ENCODE peak calls at places on chromosome 5, in four cellular contexts. One of them, this sample, is unnamed.

GRCh38 chr5:180607861-180608571 is 16.7 kb upstream of the SCGB3A1 start:
- DNase-seq in brain pericyte: no peak
- DNase-seq in HFFc6: no peak
- DNase-seq in activated B cell treated with CpG ODN at 0.5 μM for 24 hours: no peak
- DNase-seq in this sample: no peak

GRCh38 chr5:38193015-38193581 is 65.3 kb upstream of the EGFLAM start:
- DNase-seq in activated B cell treated with CpG ODN at 0.5 μM for 24 hours: peak; percentile 21
- DNase-seq in HFFc6: peak; percentile 46
- DNase-seq in brain pericyte: peak; percentile 17
- DNase-seq in this sample: peak; percentile 27

GRCh38 chr5:143217065-143217803 is 186.3 kb downstream of the NR3C1 start:
- DNase-seq in HFFc6: no peak
- DNase-seq in brain pericyte: no peak
- DNase-seq in activated B cell treated with CpG ODN at 0.5 μM for 24 hours: no peak
- DNase-seq in this sample: no peak

GRCh38 chr5:11398728-11399127 is 505.5 kb downstream of the CTNND2 start:
- DNase-seq in brain pericyte: no peak
- DNase-seq in HFFc6: no peak
- DNase-seq in activated B cell treated with CpG ODN at 0.5 μM for 24 hours: no peak
- DNase-seq in this sample: no peak

GRCh38 chr5:14125262-14125661 is 17.9 kb upstream of the TRIO start:
- DNase-seq in activated B cell treated with CpG ODN at 0.5 μM for 24 hours: no peak
- DNase-seq in HFFc6: no peak
- DNase-seq in brain pericyte: no peak
- DNase-seq in this sample: no peak

GRCh38 chr5:146042628-146043279 is 62.6 kb downstream of the PLAC8L1 start:
- DNase-seq in HFFc6: peak; percentile 40
- DNase-seq in activated B cell treated with CpG ODN at 0.5 μM for 24 hours: no peak
- DNase-seq in brain pericyte: no peak
- DNase-seq in this sample: no peak

GRCh38 chr5:91642592-91642991 is 259.5 kb upstream of the ARRDC3 start:
- DNase-seq in activated B cell treated with CpG ODN at 0.5 μM for 24 hours: no peak
- DNase-seq in HFFc6: no peak
- DNase-seq in brain pericyte: no peak
- DNase-seq in this sample: no peak

GRCh38 chr5:22908129-22908528 is 55.0 kb upstream of the CDH12 start:
- DNase-seq in activated B cell treated with CpG ODN at 0.5 μM for 24 hours: no peak
- DNase-seq in brain pericyte: no peak
- DNase-seq in HFFc6: no peak
- DNase-seq in this sample: no peak

GRCh38 chr5:56369333-56369947 is 136.3 kb upstream of the ANKRD55 start:
- DNase-seq in HFFc6: no peak
- DNase-seq in brain pericyte: no peak
- DNase-seq in activated B cell treated with CpG ODN at 0.5 μM for 24 hours: no peak
- DNase-seq in this sample: no peak

GRCh38 chr5:44089419-44090125 is 299.6 kb downstream of the FGF10 start:
- DNase-seq in brain pericyte: no peak
- DNase-seq in activated B cell treated with CpG ODN at 0.5 μM for 24 hours: no peak
- DNase-seq in HFFc6: no peak
- DNase-seq in this sample: no peak

GRCh38 chr5:143922718-143923117 is 110.8 kb downstream of the HMHB1 start:
- DNase-seq in HFFc6: peak; percentile 66
- DNase-seq in activated B cell treated with CpG ODN at 0.5 μM for 24 hours: no peak
- DNase-seq in brain pericyte: no peak
- DNase-seq in this sample: no peak

GRCh38 chr5:148443998-148444397 is 60.2 kb downstream of the FBXO38 start:
- DNase-seq in activated B cell treated with CpG ODN at 0.5 μM for 24 hours: no peak
- DNase-seq in brain pericyte: peak; percentile 31
- DNase-seq in HFFc6: peak; percentile 58
- DNase-seq in this sample: peak; percentile 3

GRCh38 chr5:36934740-36935356 is 58.3 kb downstream of the NIPBL start:
- DNase-seq in HFFc6: no peak
- DNase-seq in activated B cell treated with CpG ODN at 0.5 μM for 24 hours: no peak
- DNase-seq in brain pericyte: no peak
- DNase-seq in this sample: no peak

GRCh38 chr5:35908814-35909213 is 29.6 kb downstream of the CAPSL start:
- DNase-seq in activated B cell treated with CpG ODN at 0.5 μM for 24 hours: no peak
- DNase-seq in HFFc6: no peak
- DNase-seq in brain pericyte: no peak
- DNase-seq in this sample: no peak

GRCh38 chr5:171387970-171388815 is 544 bp downstream of the NPM1 start:
- DNase-seq in activated B cell treated with CpG ODN at 0.5 μM for 24 hours: peak; percentile 70
- DNase-seq in brain pericyte: peak; percentile 36
- DNase-seq in HFFc6: peak; percentile 57
- DNase-seq in this sample: peak; percentile 68

GRCh38 chr5:8685704-8686103 is 816.8 kb downstream of the MTRR start:
- DNase-seq in activated B cell treated with CpG ODN at 0.5 μM for 24 hours: no peak
- DNase-seq in brain pericyte: no peak
- DNase-seq in HFFc6: no peak
- DNase-seq in this sample: no peak

GRCh38 chr5:76443399-76443798 is 40.3 kb downstream of the IQGAP2 start:
- DNase-seq in activated B cell treated with CpG ODN at 0.5 μM for 24 hours: no peak
- DNase-seq in brain pericyte: no peak
- DNase-seq in HFFc6: no peak
- DNase-seq in this sample: no peak

GRCh38 chr5:158033076-158033475 is 174.1 kb upstream of the CLINT1 start:
- DNase-seq in HFFc6: no peak
- DNase-seq in activated B cell treated with CpG ODN at 0.5 μM for 24 hours: no peak
- DNase-seq in brain pericyte: no peak
- DNase-seq in this sample: no peak

GRCh38 chr5:122077451-122078115 is 476 bp downstream of the LOX start:
- DNase-seq in brain pericyte: no peak
- DNase-seq in activated B cell treated with CpG ODN at 0.5 μM for 24 hours: no peak
- DNase-seq in HFFc6: no peak
- DNase-seq in this sample: no peak

GRCh38 chr5:142976861-142977260 is 206.7 kb downstream of the ARHGAP26 start:
- DNase-seq in activated B cell treated with CpG ODN at 0.5 μM for 24 hours: no peak
- DNase-seq in HFFc6: peak; percentile 17
- DNase-seq in brain pericyte: no peak
- DNase-seq in this sample: no peak

GRCh38 chr5:150022681-150023080 is 22.1 kb downstream of the HMGXB3 start:
- DNase-seq in brain pericyte: no peak
- DNase-seq in HFFc6: no peak
- DNase-seq in activated B cell treated with CpG ODN at 0.5 μM for 24 hours: no peak
- DNase-seq in this sample: no peak

GRCh38 chr5:157463621-157464407 is 3.8 kb downstream of the NIPAL4 start:
- DNase-seq in HFFc6: peak; percentile 62
- DNase-seq in brain pericyte: no peak
- DNase-seq in activated B cell treated with CpG ODN at 0.5 μM for 24 hours: no peak
- DNase-seq in this sample: no peak

GRCh38 chr5:77133061-77133758 is 46.1 kb upstream of the ZBED3 start:
- DNase-seq in HFFc6: peak; percentile 98
- DNase-seq in activated B cell treated with CpG ODN at 0.5 μM for 24 hours: no peak
- DNase-seq in brain pericyte: peak; percentile 94
- DNase-seq in this sample: no peak

GRCh38 chr5:24026288-24026687 is 518.9 kb downstream of the PRDM9 start:
- DNase-seq in brain pericyte: no peak
- DNase-seq in HFFc6: no peak
- DNase-seq in activated B cell treated with CpG ODN at 0.5 μM for 24 hours: no peak
- DNase-seq in this sample: no peak

GRCh38 chr5:15452780-15453179 is 47.2 kb upstream of the FBXL7 start:
- DNase-seq in HFFc6: no peak
- DNase-seq in activated B cell treated with CpG ODN at 0.5 μM for 24 hours: no peak
- DNase-seq in brain pericyte: no peak
- DNase-seq in this sample: no peak

GRCh38 chr5:9716838-9717281 is 86.7 kb upstream of the TAS2R1 start:
- DNase-seq in HFFc6: peak; percentile 94
- DNase-seq in activated B cell treated with CpG ODN at 0.5 μM for 24 hours: no peak
- DNase-seq in brain pericyte: no peak
- DNase-seq in this sample: no peak

GRCh38 chr5:57778528-57779175 is 296.0 kb upstream of the ACTBL2 start:
- DNase-seq in brain pericyte: no peak
- DNase-seq in HFFc6: no peak
- DNase-seq in activated B cell treated with CpG ODN at 0.5 μM for 24 hours: no peak
- DNase-seq in this sample: no peak

GRCh38 chr5:134420326-134420725 is 8.6 kb upstream of the CDKN2AIPNL start:
- DNase-seq in HFFc6: peak; percentile 25
- DNase-seq in brain pericyte: no peak
- DNase-seq in activated B cell treated with CpG ODN at 0.5 μM for 24 hours: no peak
- DNase-seq in this sample: no peak

GRCh38 chr5:141492168-141492885 is 3.4 kb downstream of the PCDHGC5 start:
- DNase-seq in activated B cell treated with CpG ODN at 0.5 μM for 24 hours: no peak
- DNase-seq in brain pericyte: no peak
- DNase-seq in HFFc6: no peak
- DNase-seq in this sample: no peak

GRCh38 chr5:163571755-163572154 is 66.3 kb downstream of the MAT2B start:
- DNase-seq in HFFc6: peak; percentile 86
- DNase-seq in brain pericyte: no peak
- DNase-seq in activated B cell treated with CpG ODN at 0.5 μM for 24 hours: no peak
- DNase-seq in this sample: no peak

GRCh38 chr5:178984145-178985072 is 10.7 kb downstream of the GRM6 start:
- DNase-seq in activated B cell treated with CpG ODN at 0.5 μM for 24 hours: no peak
- DNase-seq in brain pericyte: no peak
- DNase-seq in HFFc6: no peak
- DNase-seq in this sample: no peak

GRCh38 chr5:159518361-159518760 is 188.1 kb upstream of the IL12B start:
- DNase-seq in activated B cell treated with CpG ODN at 0.5 μM for 24 hours: no peak
- DNase-seq in brain pericyte: no peak
- DNase-seq in HFFc6: no peak
- DNase-seq in this sample: no peak

GRCh38 chr5:82332889-82333619 is 54.9 kb upstream of the RPS23 start:
- DNase-seq in brain pericyte: no peak
- DNase-seq in activated B cell treated with CpG ODN at 0.5 μM for 24 hours: no peak
- DNase-seq in HFFc6: peak; percentile 55
- DNase-seq in this sample: no peak

GRCh38 chr5:151495330-151495729 is 47.9 kb downstream of the SLC36A1 start:
- DNase-seq in activated B cell treated with CpG ODN at 0.5 μM for 24 hours: no peak
- DNase-seq in HFFc6: no peak
- DNase-seq in brain pericyte: no peak
- DNase-seq in this sample: no peak

GRCh38 chr5:168803541-168803940 is 224.4 kb upstream of the PANK3 start:
- DNase-seq in activated B cell treated with CpG ODN at 0.5 μM for 24 hours: no peak
- DNase-seq in brain pericyte: no peak
- DNase-seq in HFFc6: no peak
- DNase-seq in this sample: no peak

GRCh38 chr5:76337949-76338589 is 65.0 kb upstream of the IQGAP2 start:
- DNase-seq in activated B cell treated with CpG ODN at 0.5 μM for 24 hours: no peak
- DNase-seq in HFFc6: peak; percentile 68
- DNase-seq in brain pericyte: no peak
- DNase-seq in this sample: no peak

GRCh38 chr5:10634562-10634961 is 70.7 kb downstream of the ANKRD33B start:
- DNase-seq in brain pericyte: no peak
- DNase-seq in activated B cell treated with CpG ODN at 0.5 μM for 24 hours: no peak
- DNase-seq in HFFc6: no peak
- DNase-seq in this sample: no peak

GRCh38 chr5:66744040-66744439 is 147.8 kb downstream of the MAST4 start:
- DNase-seq in brain pericyte: no peak
- DNase-seq in HFFc6: no peak
- DNase-seq in activated B cell treated with CpG ODN at 0.5 μM for 24 hours: no peak
- DNase-seq in this sample: no peak

This sample was measured in stimulated activated naive B cell treated with anti-CD40 and anti-IgM and Interleukin-4, amounts not matched to agents 10 μg/mL and 1 μg/mL and 100 μg/mL, for 72 hours.